ENCODE peak calls at places on chromosomes 2 and 18, in seven cellular contexts. M is astrocyte; G is PC-9; B is CD8-positive, alpha-beta memory T cell; U is SK-N-SH; S is cardiac muscle cell; T is prostate gland. C is an unnamed sample. For H3K9me3, the result is how much of the 10 kb centered on the place peaks cover.

GRCh38 chr18:12376034-12376717 is 851 bp downstream of the AFG3L2 start:
- DNase-seq in M (no peak), G (peak), B (peak), U (peak), S (peak), T (no peak), C (peak)

GRCh38 chr2:239251971-239252370 is 148.8 kb downstream of the HDAC4 start:
- DNase-seq in M (no peak), G (no peak), B (no peak), U (no peak), S (no peak), T (no peak), C (no peak)

GRCh38 chr2:174681099-174681982 is 82.9 kb downstream of the CHRNA1 start:
- DNase-seq in M (no peak), G (no peak), B (no peak), U (peak), S (peak), T (no peak), C (peak)

GRCh38 chr2:159123786-159124185 is 155.3 kb downstream of the TANC1 start:
- DNase-seq in M (no peak), G (no peak), B (no peak), U (no peak), S (no peak), T (no peak), C (no peak)

GRCh38 chr2:113233593-113234550 is 44.8 kb downstream of the PAX8 start:
- DNase-seq in M (no peak), G (peak), B (no peak), U (no peak), S (no peak), T (no peak), C (peak)

GRCh38 chr18:23099621-23100020 is 35.7 kb upstream of the CABLES1 start:
- DNase-seq in M (no peak), G (peak), B (no peak), U (no peak), S (no peak), T (peak), C (no peak)

GRCh38 chr2:207546822-207547221 is 17.1 kb downstream of the CREB1 start:
- DNase-seq in M (peak), G (no peak), B (no peak), U (no peak), S (peak), T (no peak), C (no peak)

GRCh38 chr2:68009526-68009925 is 53.3 kb downstream of the C1D start:
- DNase-seq in M (no peak), G (no peak), B (no peak), U (no peak), S (no peak), T (no peak), C (no peak)

GRCh38 chr2:49928541-49928940 is 774.2 kb upstream of the FSHR start:
- DNase-seq in M (peak), G (no peak), B (no peak), U (no peak), S (no peak), T (no peak), C (no peak)

GRCh38 chr2:83517727-83518368 is 941.2 kb downstream of the SUCLG1 start:
- DNase-seq in M (no peak), G (no peak), B (no peak), U (no peak), S (no peak), T (no peak), C (no peak)

GRCh38 chr18:4333043-4333442 is 122.1 kb downstream of the DLGAP1 start:
- DNase-seq in M (no peak), G (no peak), B (no peak), U (no peak), S (no peak), T (no peak), C (no peak)

GRCh38 chr2:119697290-119698013 is 18.5 kb downstream of the TMEM177 start:
- DNase-seq in M (no peak), G (no peak), B (no peak), U (no peak), S (no peak), T (no peak), C (no peak)

GRCh38 chr2:3535794-3536681 is 16.7 kb upstream of the ADI1 start:
- DNase-seq in M (peak), G (peak), B (no peak), U (peak), S (peak), T (no peak), C (peak)

GRCh38 chr18:77133920-77134496 is 1.4 kb upstream of the MBP start:
- DNase-seq in M (no peak), G (no peak), B (no peak), U (peak), S (no peak), T (no peak), C (no peak)

GRCh38 chr2:14633031-14633430 is 514 bp downstream of the LRATD1 start:
- DNase-seq in M (no peak), G (no peak), B (no peak), U (no peak), S (no peak), T (peak), C (no peak)

GRCh38 chr2:134550566-134551164 is 168.1 kb downstream of the TMEM163 start:
- DNase-seq in M (no peak), G (no peak), B (no peak), U (peak), S (no peak), T (no peak), C (no peak)

GRCh38 chr2:19347619-19348562 is 10.5 kb downstream of the OSR1 start:
- DNase-seq in M (peak), G (peak), B (peak), U (peak), S (peak), T (peak), C (peak)

GRCh38 chr2:176552456-176553135 is 283.4 kb downstream of the MTX2 start:
- DNase-seq in M (peak), G (no peak), B (no peak), U (no peak), S (peak), T (no peak), C (peak)

GRCh38 chr2:108396845-108397244 is 19.1 kb downstream of the SULT1C4 start:
- DNase-seq in M (no peak), G (peak), B (no peak), U (no peak), S (peak), T (no peak), C (no peak)

GRCh38 chr2:225911019-225911418 is 511.5 kb downstream of the NYAP2 start:
- DNase-seq in M (peak), G (no peak), B (no peak), U (no peak), S (no peak), T (no peak), C (no peak)

GRCh38 chr2:233404227-233404626 is 49.9 kb downstream of the DGKD start:
- DNase-seq in M (no peak), G (peak), B (peak), U (no peak), S (peak), T (no peak), C (no peak)

GRCh38 chr18:21069468-21069867 is 42.1 kb downstream of the ROCK1 start:
- DNase-seq in M (no peak), G (no peak), B (no peak), U (no peak), S (no peak), T (no peak), C (no peak)

GRCh38 chr2:232781765-232782164 is 5.4 kb upstream of the KCNJ13 start:
- DNase-seq in M (peak), G (peak), B (no peak), U (peak), S (peak), T (no peak), C (no peak)

GRCh38 chr2:240356700-240357640 is 78.5 kb upstream of the GPC1 start:
- DNase-seq in M (no peak), G (no peak), B (no peak), U (peak), S (no peak), T (no peak), C (no peak)

GRCh38 chr2:50849205-50849604 is 182.7 kb downstream of the NRXN1 start:
- DNase-seq in M (no peak), G (no peak), B (no peak), U (no peak), S (no peak), T (no peak), C (no peak)

GRCh38 chr2:48940606-48941005 is 185.1 kb upstream of the LHCGR start:
- DNase-seq in M (no peak), G (no peak), B (no peak), U (peak), S (peak), T (no peak), C (no peak)

GRCh38 chr2:239911630-239912071 is 113.5 kb downstream of the NDUFA10 start:
- DNase-seq in M (no peak), G (no peak), B (no peak), U (no peak), S (no peak), T (no peak), C (no peak)

GRCh38 chr2:161915121-161915520 is 158.9 kb downstream of the DPP4 start:
- DNase-seq in M (peak), G (no peak), B (no peak), U (no peak), S (peak), T (no peak), C (no peak)

GRCh38 chr2:204871246-204871953 is 326.1 kb downstream of the PARD3B start:
- DNase-seq in M (peak), G (no peak), B (peak), U (peak), S (peak), T (no peak), C (no peak)

GRCh38 chr2:108390340-108390739 is 12.6 kb downstream of the SULT1C4 start:
- DNase-seq in M (no peak), G (no peak), B (no peak), U (no peak), S (no peak), T (no peak), C (no peak)

GRCh38 chr2:226159875-226160479 is 639.6 kb downstream of the IRS1 start:
- DNase-seq in M (no peak), G (no peak), B (no peak), U (no peak), S (peak), T (no peak), C (no peak)

GRCh38 chr2:185187421-185187820 is 551.2 kb upstream of the FSIP2 start:
- DNase-seq in M (no peak), G (no peak), B (no peak), U (no peak), S (no peak), T (no peak), C (no peak)

DNA sequence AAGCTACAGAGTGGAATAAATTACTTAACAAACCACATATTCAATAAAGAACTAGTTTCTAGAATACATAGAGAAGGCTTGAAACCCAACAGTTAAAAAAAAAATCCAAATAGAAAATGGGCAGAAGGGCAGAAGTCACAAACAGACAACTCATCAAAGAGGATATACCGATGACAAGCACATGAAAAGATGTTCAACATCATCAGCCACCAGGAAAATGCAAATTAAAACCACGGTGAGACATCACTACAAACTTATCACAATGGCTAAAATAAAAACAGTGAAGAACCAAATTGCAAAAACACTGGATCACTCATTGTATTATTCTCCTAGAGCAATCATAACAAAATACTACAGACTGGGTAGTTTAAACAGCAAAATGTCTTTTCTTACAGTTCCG is 14.5 kb downstream of the SESTD1 start:
- DNase-seq in M (no peak), G (no peak), B (no peak), U (no peak), S (no peak), T (no peak), C (no peak)
- H3K9me3 ChIP-seq in M (under half), G (under half), B (under half), U (under half), S (under half), T (under half), C (under half)

DNA sequence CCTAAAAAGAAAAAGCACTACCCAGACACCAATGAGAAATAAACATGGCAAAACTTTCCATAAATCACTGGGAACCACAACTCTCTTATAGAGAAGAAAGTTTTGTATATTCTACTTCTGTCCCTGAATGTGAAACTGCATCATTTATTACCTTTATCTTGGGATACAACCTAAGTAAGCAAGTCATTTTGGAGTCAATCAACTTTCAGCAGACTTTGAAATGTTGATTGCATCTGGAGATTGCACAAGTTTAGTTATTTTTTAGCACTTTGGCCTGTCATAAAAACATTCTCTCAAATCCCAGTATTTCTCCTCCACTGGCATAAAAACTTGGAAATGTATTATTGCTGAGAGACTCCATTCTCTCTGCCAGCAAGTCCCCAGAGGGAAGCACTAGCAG is 171.8 kb downstream of the INO80D start:
- DNase-seq in M (no peak), G (no peak), B (no peak), U (no peak), S (no peak), T (no peak), C (no peak)
- H3K4me3 ChIP-seq in M (no peak), G (no peak), B (no peak), U (no peak), S (no peak), T (no peak), C (no peak)

GRCh38 chr2:231099918-231100317 is 24.9 kb downstream of the HTR2B start:
- DNase-seq in M (no peak), G (no peak), B (no peak), U (no peak), S (no peak), T (no peak), C (no peak)
- H3K9me3 ChIP-seq in M (under half), G (under half), B (under half), U (under half), S (under half), T (under half), C (under half)

GRCh38 chr2:109666466-109666865 is 52.3 kb downstream of the SOWAHC start:
- DNase-seq in M (no peak), G (no peak), B (no peak), U (no peak), S (no peak), T (no peak), C (no peak)
- H3K4me3 ChIP-seq in M (no peak), G (no peak), B (no peak), U (no peak), S (no peak), T (no peak), C (no peak)

GRCh38 chr2:196653843-196654242 is 14.3 kb downstream of the CCDC150 start:
- DNase-seq in M (no peak), G (no peak), B (no peak), U (no peak), S (no peak), T (no peak), C (no peak)
- H3K9me3 ChIP-seq in M (under half), G (under half), B (under half), U (under half), S (under half), T (under half), C (under half)

GRCh38 chr2:160411955-160412354 is 81.7 kb downstream of the RBMS1 start:
- DNase-seq in M (no peak), G (no peak), B (no peak), U (no peak), S (no peak), T (no peak), C (no peak)

GRCh38 chr2:160409480-160409879 is 84.1 kb downstream of the RBMS1 start:
- DNase-seq in M (peak), G (no peak), B (no peak), U (no peak), S (peak), T (no peak), C (no peak)

GRCh38 chr2:160408575-160409291 is 84.9 kb downstream of the RBMS1 start:
- DNase-seq in M (no peak), G (no peak), B (no peak), U (peak), S (no peak), T (no peak), C (peak)

GRCh38 chr2:160408205-160408561 is 85.4 kb downstream of the RBMS1 start:
- DNase-seq in M (no peak), G (no peak), B (no peak), U (no peak), S (no peak), T (no peak), C (no peak)

GRCh38 chr2:160411167-160411566 is 82.4 kb downstream of the RBMS1 start:
- DNase-seq in M (peak), G (no peak), B (peak), U (no peak), S (peak), T (no peak), C (peak)
- H3K4me3 ChIP-seq in M (no peak), G (no peak), B (peak), U (no peak), S (no peak), T (no peak), C (no peak)

GRCh38 chr18:58714821-58715220 is 43.6 kb downstream of the MALT1 start:
- DNase-seq in M (no peak), G (no peak), B (no peak), U (no peak), S (no peak), T (no peak), C (no peak)

GRCh38 chr18:58712930-58713329 is 41.7 kb downstream of the MALT1 start:
- DNase-seq in M (no peak), G (no peak), B (no peak), U (no peak), S (no peak), T (no peak), C (no peak)

GRCh38 chr18:58714259-58714658 is 43.0 kb downstream of the MALT1 start:
- DNase-seq in M (no peak), G (no peak), B (no peak), U (no peak), S (no peak), T (no peak), C (no peak)

GRCh38 chr18:58715540-58715939 is 44.3 kb downstream of the MALT1 start:
- DNase-seq in M (no peak), G (no peak), B (no peak), U (no peak), S (no peak), T (no peak), C (no peak)

DNA sequence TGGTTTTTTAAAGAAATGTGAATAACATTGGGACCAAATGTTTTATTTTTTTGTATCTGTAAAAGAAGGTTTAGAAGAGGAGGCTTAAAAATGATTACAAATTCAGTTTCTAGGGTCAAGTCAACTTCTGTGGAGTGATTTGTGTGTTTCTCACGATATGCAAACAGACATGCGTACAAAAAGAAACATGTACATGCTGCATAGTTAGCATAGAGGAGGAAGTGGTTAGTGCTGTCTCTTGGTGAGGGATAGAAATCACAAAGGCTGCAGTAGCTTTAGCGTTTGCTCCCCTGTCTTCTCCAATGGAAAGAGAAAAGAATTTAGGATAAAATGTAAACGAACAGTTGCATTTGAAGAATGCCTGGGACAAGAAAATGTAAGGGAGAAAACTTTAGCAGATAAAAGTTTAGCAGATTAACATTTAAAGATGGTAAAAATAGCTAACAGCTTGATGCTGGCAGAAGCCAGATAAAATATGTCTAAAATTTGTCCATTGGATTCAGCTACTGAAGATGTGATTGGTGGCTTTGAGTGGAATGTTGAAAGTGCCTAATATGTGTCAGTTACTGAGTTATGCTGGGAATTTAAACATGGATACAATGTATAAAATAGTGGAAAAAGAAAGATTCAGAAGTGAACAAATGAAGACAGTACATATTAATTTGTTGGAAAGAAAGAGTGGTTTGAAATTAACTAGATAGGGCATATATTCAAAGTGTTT is 44.9 kb downstream of the MALT1 start:
- DNase-seq in M (no peak), G (no peak), B (peak), U (no peak), S (no peak), T (no peak), C (no peak)
- H3K9me3 ChIP-seq in M (under half), G (under half), B (under half), U (under half), S (under half), T (under half), C (under half)